ENCODE peak calls at places on chromosomes 2 and 18, in nine cellular contexts. One of them, this sample, is unnamed.

GRCh38 chr2:207747653-207748560 is 21.8 kb downstream of the FZD5 start:
- DNase-seq in neural crest cell: no peak
- DNase-seq in AG10803: no peak
- DNase-seq in HCT116: no peak
- DNase-seq in foreskin fibroblast: no peak
- DNase-seq in fibroblast of the aortic adventitia: no peak
- DNase-seq in lower leg skin: no peak
- DNase-seq in NB4: no peak
- DNase-seq in AG04450: no peak
- DNase-seq in this sample: no peak

GRCh38 chr2:218187650-218188025 is 20.9 kb upstream of the CXCR1 start:
- DNase-seq in neural crest cell: no peak
- DNase-seq in AG10803: no peak
- DNase-seq in HCT116: no peak
- DNase-seq in foreskin fibroblast: no peak
- DNase-seq in fibroblast of the aortic adventitia: no peak
- DNase-seq in lower leg skin: peak
- DNase-seq in NB4: no peak
- DNase-seq in AG04450: no peak
- DNase-seq in this sample: no peak

GRCh38 chr2:16093639-16094447 is 153.5 kb downstream of the MYCN start:
- DNase-seq in neural crest cell: no peak
- DNase-seq in AG10803: no peak
- DNase-seq in HCT116: no peak
- DNase-seq in foreskin fibroblast: no peak
- DNase-seq in fibroblast of the aortic adventitia: no peak
- DNase-seq in lower leg skin: no peak
- DNase-seq in NB4: no peak
- DNase-seq in AG04450: no peak
- DNase-seq in this sample: no peak

GRCh38 chr2:197159681-197160211 is 150.8 kb downstream of the ANKRD44 start:
- DNase-seq in neural crest cell: no peak
- DNase-seq in AG10803: peak
- DNase-seq in HCT116: peak
- DNase-seq in foreskin fibroblast: peak
- DNase-seq in fibroblast of the aortic adventitia: peak
- DNase-seq in lower leg skin: no peak
- DNase-seq in NB4: peak
- DNase-seq in AG04450: no peak
- DNase-seq in this sample: no peak

GRCh38 chr2:187013058-187013457 is 164.1 kb upstream of the ZSWIM2 start:
- DNase-seq in neural crest cell: no peak
- DNase-seq in AG10803: no peak
- DNase-seq in HCT116: no peak
- DNase-seq in foreskin fibroblast: peak
- DNase-seq in fibroblast of the aortic adventitia: no peak
- DNase-seq in lower leg skin: no peak
- DNase-seq in NB4: no peak
- DNase-seq in AG04450: no peak
- DNase-seq in this sample: no peak

GRCh38 chr18:45837283-45838070 is 12.0 kb downstream of the SIGLEC15 start:
- DNase-seq in neural crest cell: peak
- DNase-seq in AG10803: peak
- DNase-seq in HCT116: no peak
- DNase-seq in foreskin fibroblast: peak
- DNase-seq in fibroblast of the aortic adventitia: no peak
- DNase-seq in lower leg skin: no peak
- DNase-seq in NB4: peak
- DNase-seq in AG04450: no peak
- DNase-seq in this sample: peak

GRCh38 chr2:205706769-205707375 is 24.6 kb downstream of the NRP2 start:
- DNase-seq in neural crest cell: no peak
- DNase-seq in AG10803: peak
- DNase-seq in HCT116: no peak
- DNase-seq in foreskin fibroblast: peak
- DNase-seq in fibroblast of the aortic adventitia: peak
- DNase-seq in lower leg skin: peak
- DNase-seq in NB4: peak
- DNase-seq in AG04450: peak
- DNase-seq in this sample: peak

GRCh38 chr2:166104773-166105172 is 23.0 kb downstream of the SCN1A start:
- DNase-seq in neural crest cell: no peak
- DNase-seq in AG10803: no peak
- DNase-seq in HCT116: no peak
- DNase-seq in foreskin fibroblast: no peak
- DNase-seq in fibroblast of the aortic adventitia: peak
- DNase-seq in lower leg skin: no peak
- DNase-seq in NB4: no peak
- DNase-seq in AG04450: no peak
- DNase-seq in this sample: no peak

GRCh38 chr2:23404426-23404825 is 19.4 kb downstream of the KLHL29 start:
- DNase-seq in neural crest cell: no peak
- DNase-seq in AG10803: peak
- DNase-seq in HCT116: no peak
- DNase-seq in foreskin fibroblast: peak
- DNase-seq in fibroblast of the aortic adventitia: peak
- DNase-seq in lower leg skin: peak
- DNase-seq in NB4: peak
- DNase-seq in AG04450: peak
- DNase-seq in this sample: no peak

GRCh38 chr18:34633368-34633767 is 76.7 kb upstream of the DTNA start:
- DNase-seq in neural crest cell: no peak
- DNase-seq in AG10803: no peak
- DNase-seq in HCT116: no peak
- DNase-seq in foreskin fibroblast: no peak
- DNase-seq in fibroblast of the aortic adventitia: no peak
- DNase-seq in lower leg skin: no peak
- DNase-seq in NB4: no peak
- DNase-seq in AG04450: no peak
- DNase-seq in this sample: no peak

GRCh38 chr18:62877448-62878221 is 162.3 kb downstream of the PHLPP1 start:
- DNase-seq in neural crest cell: no peak
- DNase-seq in AG10803: peak
- DNase-seq in HCT116: no peak
- DNase-seq in foreskin fibroblast: peak
- DNase-seq in fibroblast of the aortic adventitia: peak
- DNase-seq in lower leg skin: no peak
- DNase-seq in NB4: no peak
- DNase-seq in AG04450: no peak
- DNase-seq in this sample: no peak
- TF ChIP-seq CTCF in neural crest cell: no peak
- TF ChIP-seq CTCF in AG10803: peak
- TF ChIP-seq CTCF in HCT116: no peak
- TF ChIP-seq CTCF in foreskin fibroblast: no peak
- TF ChIP-seq CTCF in fibroblast of the aortic adventitia: peak
- TF ChIP-seq CTCF in lower leg skin: no peak
- TF ChIP-seq CTCF in NB4: no peak
- TF ChIP-seq CTCF in AG04450: peak
- TF ChIP-seq CTCF in this sample: no peak

GRCh38 chr2:191020221-191020741 is 6.3 kb upstream of the STAT1 start:
- DNase-seq in neural crest cell: peak
- DNase-seq in AG10803: peak
- DNase-seq in HCT116: peak
- DNase-seq in foreskin fibroblast: peak
- DNase-seq in fibroblast of the aortic adventitia: peak
- DNase-seq in lower leg skin: peak
- DNase-seq in NB4: peak
- DNase-seq in AG04450: peak
- DNase-seq in this sample: peak
- TF ChIP-seq CTCF in neural crest cell: no peak
- TF ChIP-seq CTCF in AG10803: peak
- TF ChIP-seq CTCF in HCT116: no peak
- TF ChIP-seq CTCF in foreskin fibroblast: no peak
- TF ChIP-seq CTCF in fibroblast of the aortic adventitia: no peak
- TF ChIP-seq CTCF in lower leg skin: no peak
- TF ChIP-seq CTCF in NB4: no peak
- TF ChIP-seq CTCF in AG04450: no peak
- TF ChIP-seq CTCF in this sample: no peak

DNA sequence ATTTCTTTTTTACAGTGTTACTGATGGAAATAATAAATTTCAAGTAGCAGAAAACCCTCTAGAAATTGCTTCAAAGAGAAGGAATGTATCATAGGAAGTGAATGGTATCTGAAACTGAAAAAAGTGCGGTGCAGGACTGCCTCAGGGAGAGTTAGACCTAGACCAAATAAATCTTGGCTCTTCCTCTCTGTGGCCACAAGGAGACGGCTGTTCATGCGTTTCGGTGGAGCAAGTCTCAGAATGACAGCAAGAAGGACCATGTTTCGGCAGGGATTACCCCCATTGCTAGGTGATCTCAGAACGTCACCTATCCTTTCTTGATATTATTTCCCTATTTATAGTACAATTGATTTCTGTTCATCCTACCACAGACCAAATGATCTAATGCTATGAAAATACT is 522.3 kb downstream of the SOX11 start:
- DNase-seq in neural crest cell: no peak
- DNase-seq in AG10803: no peak
- DNase-seq in HCT116: no peak
- DNase-seq in foreskin fibroblast: no peak
- DNase-seq in fibroblast of the aortic adventitia: no peak
- DNase-seq in lower leg skin: no peak
- DNase-seq in NB4: no peak
- DNase-seq in AG04450: no peak
- DNase-seq in this sample: peak
- TF ChIP-seq CTCF in neural crest cell: peak
- TF ChIP-seq CTCF in AG10803: no peak
- TF ChIP-seq CTCF in HCT116: no peak
- TF ChIP-seq CTCF in foreskin fibroblast: no peak
- TF ChIP-seq CTCF in fibroblast of the aortic adventitia: no peak
- TF ChIP-seq CTCF in lower leg skin: no peak
- TF ChIP-seq CTCF in NB4: no peak
- TF ChIP-seq CTCF in AG04450: no peak
- TF ChIP-seq CTCF in this sample: no peak

GRCh38 chr2:74119912-74120825 is 27.5 kb downstream of the BOLA3 start:
- DNase-seq in neural crest cell: no peak
- DNase-seq in AG10803: peak
- DNase-seq in HCT116: no peak
- DNase-seq in foreskin fibroblast: peak
- DNase-seq in fibroblast of the aortic adventitia: peak
- DNase-seq in lower leg skin: peak
- DNase-seq in NB4: peak
- DNase-seq in AG04450: peak
- DNase-seq in this sample: peak
- TF ChIP-seq CTCF in neural crest cell: no peak
- TF ChIP-seq CTCF in AG10803: peak
- TF ChIP-seq CTCF in HCT116: no peak
- TF ChIP-seq CTCF in foreskin fibroblast: no peak
- TF ChIP-seq CTCF in fibroblast of the aortic adventitia: peak
- TF ChIP-seq CTCF in lower leg skin: no peak
- TF ChIP-seq CTCF in NB4: peak
- TF ChIP-seq CTCF in AG04450: peak
- TF ChIP-seq CTCF in this sample: peak

DNA sequence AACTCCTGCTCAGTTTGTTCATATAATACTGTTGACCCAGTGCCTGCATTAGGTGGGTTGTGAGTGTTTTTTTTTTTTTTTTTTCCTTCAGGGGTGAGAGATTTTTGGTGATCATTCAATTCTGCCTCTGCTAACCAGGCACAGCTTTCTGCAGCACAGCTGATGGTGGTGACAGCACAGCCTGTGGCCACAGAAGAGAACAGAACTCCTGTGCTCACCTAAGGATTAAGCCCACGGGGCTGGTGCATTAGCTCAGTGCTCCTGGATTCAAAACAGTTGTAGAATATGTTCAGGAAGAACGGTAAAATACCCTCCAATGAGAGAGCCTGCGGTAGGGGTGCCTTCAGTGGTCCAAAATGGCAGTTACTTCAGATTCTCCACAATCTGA is 42.0 kb downstream of the PKP4 start:
- DNase-seq in neural crest cell: no peak
- DNase-seq in AG10803: no peak
- DNase-seq in HCT116: no peak
- DNase-seq in foreskin fibroblast: no peak
- DNase-seq in fibroblast of the aortic adventitia: no peak
- DNase-seq in lower leg skin: no peak
- DNase-seq in NB4: no peak
- DNase-seq in AG04450: no peak
- DNase-seq in this sample: no peak
- TF ChIP-seq CTCF in neural crest cell: no peak
- TF ChIP-seq CTCF in AG10803: no peak
- TF ChIP-seq CTCF in HCT116: no peak
- TF ChIP-seq CTCF in foreskin fibroblast: no peak
- TF ChIP-seq CTCF in fibroblast of the aortic adventitia: no peak
- TF ChIP-seq CTCF in lower leg skin: no peak
- TF ChIP-seq CTCF in NB4: no peak
- TF ChIP-seq CTCF in AG04450: no peak
- TF ChIP-seq CTCF in this sample: no peak

GRCh38 chr18:76633504-76634259 is 138.6 kb upstream of the ZNF516 start:
- DNase-seq in neural crest cell: no peak
- DNase-seq in AG10803: no peak
- DNase-seq in HCT116: no peak
- DNase-seq in foreskin fibroblast: no peak
- DNase-seq in fibroblast of the aortic adventitia: no peak
- DNase-seq in lower leg skin: no peak
- DNase-seq in NB4: peak
- DNase-seq in AG04450: no peak
- DNase-seq in this sample: no peak
- TF ChIP-seq CTCF in neural crest cell: no peak
- TF ChIP-seq CTCF in AG10803: no peak
- TF ChIP-seq CTCF in HCT116: no peak
- TF ChIP-seq CTCF in foreskin fibroblast: no peak
- TF ChIP-seq CTCF in fibroblast of the aortic adventitia: no peak
- TF ChIP-seq CTCF in lower leg skin: no peak
- TF ChIP-seq CTCF in NB4: peak
- TF ChIP-seq CTCF in AG04450: no peak
- TF ChIP-seq CTCF in this sample: no peak

GRCh38 chr2:61433606-61434005 is 37.3 kb downstream of the USP34 start:
- DNase-seq in neural crest cell: no peak
- DNase-seq in AG10803: no peak
- DNase-seq in HCT116: no peak
- DNase-seq in foreskin fibroblast: no peak
- DNase-seq in fibroblast of the aortic adventitia: no peak
- DNase-seq in lower leg skin: no peak
- DNase-seq in NB4: no peak
- DNase-seq in AG04450: no peak
- DNase-seq in this sample: no peak
- TF ChIP-seq CTCF in neural crest cell: no peak
- TF ChIP-seq CTCF in AG10803: no peak
- TF ChIP-seq CTCF in HCT116: no peak
- TF ChIP-seq CTCF in foreskin fibroblast: no peak
- TF ChIP-seq CTCF in fibroblast of the aortic adventitia: no peak
- TF ChIP-seq CTCF in lower leg skin: no peak
- TF ChIP-seq CTCF in NB4: no peak
- TF ChIP-seq CTCF in AG04450: no peak
- TF ChIP-seq CTCF in this sample: no peak